ENCODE peak calls at places on chromosomes 11 and 22, in eight cellular contexts. A, J, G, F, I, B, X and R are unnamed samples.

GRCh38 chr11:112320668-112321067 is 60.0 kb upstream of the PLET1 start:
- DNase-seq in A (no peak), J (peak; percentile 68), G (no peak), F (no peak), I (peak; percentile 32), B (peak; percentile 65), X (no peak), R (no peak)

GRCh38 chr11:78364128-78364751 is 53.4 kb downstream of the GAB2 start:
- DNase-seq in A (no peak), J (no peak), G (no peak), F (no peak), I (no peak), B (no peak), X (no peak), R (no peak)

GRCh38 chr22:49235463-49236300 is 592.0 kb downstream of the BRD1 start:
- DNase-seq in A (no peak), J (peak; percentile 19), G (no peak), F (no peak), I (no peak), B (no peak), X (no peak), R (no peak)

GRCh38 chr11:119093666-119093950 is 8.0 kb downstream of the DPAGT1 start:
- DNase-seq in A (no peak), J (no peak), G (no peak), F (no peak), I (no peak), B (no peak), X (no peak), R (no peak)

GRCh38 chr11:8017071-8017470 is 29.9 kb downstream of the EIF3F start:
- DNase-seq in A (no peak), J (no peak), G (no peak), F (no peak), I (no peak), B (no peak), X (no peak), R (no peak)

GRCh38 chr22:16964366-16964765 is 43.7 kb downstream of the GAB4 start:
- DNase-seq in A (no peak), J (no peak), G (no peak), F (no peak), I (no peak), B (no peak), X (no peak), R (no peak)

GRCh38 chr11:10441652-10442503 is 13.2 kb upstream of the AMPD3 start:
- DNase-seq in A (no peak), J (no peak), G (no peak), F (peak; percentile 28), I (no peak), B (no peak), X (no peak), R (peak; percentile 20)

GRCh38 chr11:44834846-44835245 is 108.1 kb downstream of the TSPAN18 start:
- DNase-seq in A (no peak), J (no peak), G (no peak), F (no peak), I (no peak), B (no peak), X (no peak), R (no peak)

GRCh38 chr11:95599959-95600586 is 189.5 kb downstream of the FAM76B start:
- DNase-seq in A (no peak), J (no peak), G (no peak), F (peak; percentile 72), I (no peak), B (no peak), X (no peak), R (no peak)

GRCh38 chr11:127733552-127733951 is 733.0 kb upstream of the KIRREL3 start:
- DNase-seq in A (no peak), J (no peak), G (no peak), F (no peak), I (peak; percentile 57), B (peak; percentile 7), X (no peak), R (no peak)

GRCh38 chr11:94882931-94883330 is 90.4 kb downstream of the CWC15 start:
- DNase-seq in A (no peak), J (no peak), G (no peak), F (no peak), I (no peak), B (no peak), X (no peak), R (no peak)

GRCh38 chr11:77406396-77406795 is 67.5 kb downstream of the PAK1 start:
- DNase-seq in A (no peak), J (no peak), G (no peak), F (no peak), I (no peak), B (no peak), X (no peak), R (no peak)

GRCh38 chr11:107623183-107623582 is 32.2 kb downstream of the ELMOD1 start:
- DNase-seq in A (no peak), J (no peak), G (no peak), F (no peak), I (no peak), B (no peak), X (no peak), R (no peak)

GRCh38 chr11:108647701-108648527 is 17.0 kb upstream of the DDX10 start:
- DNase-seq in A (peak; percentile 69), J (peak; percentile 71), G (peak; percentile 18), F (peak; percentile 73), I (peak; percentile 38), B (peak; percentile 56), X (peak; percentile 60), R (peak; percentile 55)

GRCh38 chr22:44357962-44358553 is 45.3 kb upstream of the SHISAL1 start:
- DNase-seq in A (no peak), J (peak; percentile 19), G (no peak), F (no peak), I (peak; percentile 77), B (peak; percentile 39), X (no peak), R (no peak)

GRCh38 chr22:44431256-44431655 is 66.8 kb downstream of the RTL6 start:
- DNase-seq in A (no peak), J (no peak), G (no peak), F (no peak), I (no peak), B (no peak), X (no peak), R (no peak)

GRCh38 chr11:17381156-17381555 is 7.3 kb downstream of the KCNJ11 start:
- DNase-seq in A (no peak), J (no peak), G (no peak), F (no peak), I (no peak), B (no peak), X (no peak), R (no peak)

GRCh38 chr11:87926250-87926970 is 248.8 kb downstream of the RAB38 start:
- DNase-seq in A (peak; percentile 80), J (no peak), G (no peak), F (no peak), I (no peak), B (no peak), X (no peak), R (no peak)

GRCh38 chr11:129625930-129626329 is 189.7 kb upstream of the TMEM45B start:
- DNase-seq in A (no peak), J (no peak), G (no peak), F (no peak), I (no peak), B (no peak), X (no peak), R (no peak)

GRCh38 chr11:73313652-73314051 is 5.6 kb downstream of the ARHGEF17 start:
- DNase-seq in A (no peak), J (no peak), G (no peak), F (no peak), I (no peak), B (no peak), X (no peak), R (no peak)
- H3K4me3 ChIP-seq in A (no peak overlapping the region), J (no peak overlapping the region), G (no peak overlapping the region), F (no peak overlapping the region), I (no peak overlapping the region), B (peak overlapping the region; percentile 87), X (no peak overlapping the region), R (no peak overlapping the region)

DNA sequence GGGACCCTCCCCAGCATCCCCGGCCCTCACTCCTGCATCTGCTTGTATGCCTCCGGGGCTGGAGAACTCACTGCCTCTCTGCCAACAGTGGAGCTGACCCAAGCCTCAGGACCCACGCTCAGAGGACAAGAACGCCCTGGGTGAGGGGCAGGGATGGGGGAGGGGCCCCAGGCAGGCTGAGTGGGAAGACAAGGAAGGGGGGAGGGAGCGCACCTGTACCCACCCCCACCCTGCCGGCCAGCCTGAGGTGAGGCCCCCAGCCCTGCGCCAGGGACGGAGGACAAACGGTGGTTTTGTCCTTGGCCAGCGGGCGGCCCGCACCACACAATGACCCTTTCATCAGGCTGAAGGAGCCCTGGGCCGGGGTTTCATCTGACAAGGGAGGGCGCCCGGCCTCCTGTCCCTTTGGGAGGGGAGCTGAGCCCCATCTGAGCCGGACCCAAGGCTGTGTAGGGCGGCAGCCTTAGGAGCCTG is 10.0 kb downstream of the WNT7B start:
- DNase-seq in A (no peak), J (no peak), G (no peak), F (no peak), I (no peak), B (no peak), X (no peak), R (no peak)
- H3K4me1 ChIP-seq in A (peaks cover 18% of the 10 kb centered on the region), J (peaks cover 15% of the 10 kb centered on the region), G (peaks cover 100% of the 10 kb centered on the region), F (no peaks in the 10 kb centered on the region), I (peaks cover 11% of the 10 kb centered on the region), B (peaks cover 14% of the 10 kb centered on the region), X (peaks cover 16% of the 10 kb centered on the region), R (no peaks in the 10 kb centered on the region)

DNA sequence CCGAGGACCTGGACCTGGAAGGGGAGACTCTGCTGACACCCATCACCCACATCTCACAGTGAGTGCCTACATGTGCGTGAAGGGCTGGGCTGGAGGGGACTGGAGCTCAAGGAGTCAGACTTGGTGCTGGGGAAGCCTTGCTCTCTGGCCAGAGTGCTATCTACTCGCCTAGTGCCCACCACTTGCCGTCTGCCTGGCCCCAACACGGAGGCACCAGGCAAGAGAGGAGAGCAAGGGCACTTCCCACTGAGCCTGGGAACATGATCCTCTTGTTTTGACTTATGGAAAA is 37.8 kb downstream of the KCNQ1OT1 start:
- DNase-seq in A (no peak), J (no peak), G (no peak), F (no peak), I (no peak), B (no peak), X (no peak), R (no peak)
- H3K9me3 ChIP-seq in A (peaks cover 4% of the 10 kb centered on the region), J (peaks cover 6% of the 10 kb centered on the region), G (peaks cover 69% of the 10 kb centered on the region), F (peaks cover 6% of the 10 kb centered on the region), I (peaks cover 6% of the 10 kb centered on the region), B (peaks cover 2% of the 10 kb centered on the region), X (peaks cover 37% of the 10 kb centered on the region), R (no peaks in the 10 kb centered on the region)

DNA sequence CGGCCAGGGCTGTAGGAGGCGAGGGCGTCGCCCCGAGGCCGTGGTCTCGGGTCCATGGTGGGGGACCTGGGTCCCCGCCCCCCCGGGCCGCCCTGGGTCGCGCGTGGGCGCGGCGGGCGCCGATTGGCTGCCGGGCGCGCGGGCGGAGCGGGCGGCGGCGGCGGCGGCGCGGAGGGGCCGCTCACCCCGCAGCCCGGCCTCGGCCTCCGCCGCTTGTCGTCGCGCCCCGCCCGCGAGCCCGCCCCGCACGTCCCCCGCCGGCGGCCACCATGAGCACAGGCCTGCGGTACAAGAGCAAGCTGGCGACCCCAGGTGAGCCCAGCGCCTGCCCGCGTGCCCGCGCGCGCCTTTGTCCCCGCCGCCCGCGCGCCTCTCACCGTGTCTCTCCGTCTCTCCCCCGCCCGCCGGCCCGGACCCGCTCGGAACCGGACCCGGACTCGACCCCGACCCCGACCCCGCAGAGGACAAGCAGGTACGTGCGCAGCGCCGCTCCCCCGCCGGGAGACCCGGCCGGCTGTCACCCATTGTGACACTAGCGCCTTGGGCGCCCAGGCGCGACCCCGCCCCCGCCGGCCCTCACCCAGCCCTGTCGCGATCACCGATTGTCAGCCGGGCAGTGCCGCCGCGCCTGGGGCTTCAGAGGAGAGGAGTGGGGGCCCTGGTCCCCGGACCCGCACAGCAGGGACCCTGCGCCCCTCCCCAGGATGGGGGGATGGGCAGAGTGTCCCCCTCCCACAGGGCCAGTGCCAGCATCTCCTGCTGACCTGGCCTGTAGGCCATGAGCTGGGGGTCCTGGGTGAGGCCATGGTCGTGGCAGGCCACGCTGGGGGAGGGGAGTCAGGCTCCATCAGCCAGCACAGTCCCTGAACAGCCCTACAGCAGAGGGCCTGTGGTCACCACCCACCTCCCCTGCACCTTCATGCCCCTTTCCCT is at the start of gene SEPTIN5:
- DNase-seq in A (no peak), J (no peak), G (no peak), F (no peak), I (no peak), B (no peak), X (no peak), R (no peak)
- H3K4me3 ChIP-seq in A (peak within 1 kb of the TSS; percentile 44), J (peak within 1 kb of the TSS; percentile 54), G (peak within 1 kb of the TSS; percentile 63), F (no peak within 1 kb of the TSS), I (peak within 1 kb of the TSS; percentile 39), B (peak within 1 kb of the TSS; percentile 62), X (peak within 1 kb of the TSS; percentile 30), R (peak within 1 kb of the TSS; percentile 17)